ENCODE peak calls at places on chromosomes 11 and 22, in four cellular contexts. N is HepG2, Y is K562, Z is GM12878. J is an unnamed sample.

GRCh38 chr22:17106785-17107546 is 14.2 kb downstream of the TMEM121B start:
- DNase-seq in Y (no peak), Z (no peak), N (no peak), J (no peak)

GRCh38 chr22:17418890-17419324 is 49.6 kb downstream of the CECR2 start:
- DNase-seq in Y (no peak), Z (no peak), N (no peak), J (no peak)

GRCh38 chr11:125777309-125777708 is 1.3 kb downstream of the PATE2 start:
- DNase-seq in Y (no peak), Z (no peak), N (no peak), J (no peak)

GRCh38 chr11:119373917-119374631 is 7.4 kb downstream of the USP2 start:
- DNase-seq in Z (no peak), Y (peak), N (peak), J (peak)

GRCh38 chr22:46542011-46542985 is 4.9 kb upstream of the CELSR1 start:
- DNase-seq in Y (peak), Z (peak), N (peak), J (peak)

GRCh38 chr11:34502949-34503348 is 10.6 kb downstream of the ELF5 start:
- DNase-seq in Z (no peak), N (no peak), Y (no peak), J (no peak)

GRCh38 chr22:44574057-44574456 is 76.0 kb upstream of the RTL6 start:
- DNase-seq in Z (no peak), N (no peak), Y (no peak), J (peak)

GRCh38 chr11:114218508-114218907 is 77.7 kb upstream of the NNMT start:
- DNase-seq in Y (no peak), Z (no peak), N (no peak), J (no peak)

GRCh38 chr22:45540122-45540521 is 37.4 kb downstream of the FBLN1 start:
- DNase-seq in N (no peak), Z (no peak), Y (no peak), J (no peak)

GRCh38 chr11:78039391-78039918 is 16.4 kb upstream of the KCTD14 start:
- DNase-seq in Z (no peak), Y (no peak), N (no peak), J (no peak)

GRCh38 chr11:3644817-3645235 is at the start of gene ART1:
- DNase-seq in Y (peak), N (no peak), Z (no peak), J (peak)

GRCh38 chr22:24423519-24424000 is 3.8 kb upstream of the ADORA2A start:
- DNase-seq in Y (peak), N (no peak), Z (no peak), J (peak)

GRCh38 chr11:133403900-133404299 is 128.4 kb downstream of the OPCML start:
- DNase-seq in Z (no peak), Y (peak), N (no peak), J (no peak)

GRCh38 chr11:117824571-117825537 is at the start of gene FXYD2:
- DNase-seq in Y (no peak), N (no peak), Z (no peak), J (no peak)

GRCh38 chr11:122422707-122423106 is 232.8 kb upstream of the UBASH3B start:
- DNase-seq in N (no peak), Z (no peak), Y (no peak), J (peak)

GRCh38 chr11:88326112-88326511 is 11.4 kb downstream of the CTSC start:
- DNase-seq in N (no peak), Z (no peak), Y (no peak), J (no peak)

GRCh38 chr11:134633276-134633675 is 221.2 kb upstream of the B3GAT1 start:
- DNase-seq in N (no peak), Y (no peak), Z (no peak), J (no peak)

GRCh38 chr22:50467341-50467740 is 7.5 kb downstream of the SBF1 start:
- DNase-seq in Z (no peak), Y (no peak), N (no peak), J (no peak)

GRCh38 chr22:38262051-38262795 is 10.6 kb downstream of the TMEM184B start:
- DNase-seq in Y (peak), Z (no peak), N (peak), J (no peak)
- TF ChIP-seq SMC3 in Y (peak), Z (peak), N (peak), J (peak)

GRCh38 chr11:75925785-75926164 is 110.8 kb downstream of the UVRAG start:
- DNase-seq in Z (no peak), Y (no peak), N (no peak), J (no peak)
- TF ChIP-seq MYC in Z (no peak), Y (no peak), N (no peak), J (no peak)

GRCh38 chr11:8561461-8561860 is 32.6 kb downstream of the STK33 start:
- DNase-seq in Y (no peak), Z (no peak), N (no peak), J (no peak)

DNA sequence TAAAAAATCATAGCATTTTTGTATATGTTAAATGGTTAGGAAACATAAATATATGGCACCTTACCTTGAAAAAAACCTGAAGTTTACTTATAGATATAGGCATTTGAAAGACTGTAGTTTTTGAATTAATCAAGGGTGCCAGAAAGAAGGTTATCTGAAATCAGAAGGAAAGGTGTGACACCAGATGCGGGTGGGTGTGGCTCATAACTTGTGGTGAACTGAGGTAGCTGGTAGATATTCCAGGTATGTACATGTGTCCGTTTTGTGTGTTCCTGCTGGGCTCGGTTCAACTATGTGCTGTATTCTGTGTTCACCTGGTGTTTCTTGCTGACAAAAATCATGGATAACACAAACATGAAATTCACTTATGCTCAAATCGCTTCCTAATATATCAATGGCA is 35.6 kb downstream of the STK33 start:
- DNase-seq in Y (no peak), N (no peak), Z (no peak), J (no peak)
- TF ChIP-seq SMC3 in Y (no peak), N (no peak), Z (no peak), J (no peak)

DNA sequence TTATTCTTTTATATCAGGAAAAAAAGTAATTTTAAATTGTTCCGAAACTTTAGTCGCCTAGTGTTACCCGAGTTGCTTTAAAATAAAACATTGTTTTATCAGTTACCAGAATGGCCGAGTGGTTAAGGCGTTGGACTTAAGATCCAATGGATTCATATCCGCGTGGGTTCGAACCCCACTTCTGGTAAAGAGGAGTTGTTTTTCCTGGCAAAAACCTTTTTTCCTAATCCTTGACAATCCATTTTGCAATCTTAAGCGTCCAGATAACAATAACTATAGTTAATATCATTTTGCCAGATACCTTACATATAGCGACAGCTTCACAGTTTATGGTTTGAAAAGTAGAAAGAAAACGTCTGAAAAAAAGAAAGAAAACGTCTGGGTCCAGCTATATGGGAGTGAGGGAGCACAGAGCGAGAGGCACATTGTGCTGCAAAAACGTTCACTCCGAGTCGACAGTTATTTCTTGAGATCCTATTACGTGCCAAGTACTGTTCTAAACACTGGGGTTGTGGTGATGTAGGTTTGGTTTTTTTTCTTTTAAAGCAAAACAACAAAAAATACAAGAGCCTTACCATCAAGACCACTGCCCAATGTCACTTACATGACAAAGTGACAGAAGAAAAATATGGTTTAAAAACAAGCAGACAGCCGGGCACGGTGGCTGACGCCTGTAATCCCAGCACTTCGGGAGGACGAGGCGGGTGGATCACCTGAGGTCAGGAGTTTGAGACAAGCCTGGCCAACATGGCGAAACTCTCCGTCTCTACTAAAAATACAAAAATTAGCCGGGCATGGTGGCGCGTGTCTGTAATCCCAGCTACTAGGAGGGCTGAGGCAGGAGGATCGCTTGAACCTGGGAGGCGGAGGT is 40.5 kb downstream of the OR4D9 start:
- DNase-seq in N (peak), Z (no peak), Y (peak), J (no peak)
- TF ChIP-seq MYC in N (no peak), Z (no peak), Y (no peak), J (no peak)

GRCh38 chr22:48358886-48359612 is 1468.6 kb downstream of the BRD1 start:
- DNase-seq in Z (no peak), N (no peak), Y (no peak), J (no peak)
- TF ChIP-seq SMC3 in Z (no peak), N (no peak), Y (no peak), J (no peak)

GRCh38 chr11:13661074-13661623 is 7.3 kb upstream of the FAR1 start:
- DNase-seq in N (no peak), Z (no peak), Y (no peak), J (no peak)

GRCh38 chr11:13667245-13667644 is 1.2 kb upstream of the FAR1 start:
- DNase-seq in Z (no peak), Y (no peak), N (no peak), J (no peak)

GRCh38 chr11:13666708-13667107 is 1.8 kb upstream of the FAR1 start:
- DNase-seq in Y (no peak), Z (no peak), N (no peak), J (no peak)

GRCh38 chr11:13663631-13664071 is 4.8 kb upstream of the FAR1 start:
- DNase-seq in Z (no peak), Y (no peak), N (no peak), J (no peak)

GRCh38 chr11:13664351-13664750 is 4.1 kb upstream of the FAR1 start:
- DNase-seq in Z (no peak), Y (no peak), N (no peak), J (no peak)
- TF ChIP-seq MYC in Z (no peak), Y (no peak), N (no peak), J (no peak)

GRCh38 chr11:57323503-57324153 is 1.1 kb downstream of the TNKS1BP1 start:
- DNase-seq in N (no peak), Z (no peak), Y (no peak), J (peak)

GRCh38 chr11:57322881-57323467 is 1.8 kb downstream of the TNKS1BP1 start:
- DNase-seq in Y (no peak), Z (no peak), N (no peak), J (no peak)

GRCh38 chr11:57321388-57321995 is 3.3 kb downstream of the TNKS1BP1 start:
- DNase-seq in Z (no peak), Y (peak), N (no peak), J (peak)

GRCh38 chr11:57320719-57321387 is 3.9 kb downstream of the TNKS1BP1 start:
- DNase-seq in Y (no peak), N (peak), Z (no peak), J (no peak)

GRCh38 chr11:57321996-57322880 is 2.5 kb downstream of the TNKS1BP1 start:
- DNase-seq in Y (peak), Z (no peak), N (peak), J (peak)
- TF ChIP-seq SMC3 in Y (no peak), Z (no peak), N (no peak), J (no peak)

DNA sequence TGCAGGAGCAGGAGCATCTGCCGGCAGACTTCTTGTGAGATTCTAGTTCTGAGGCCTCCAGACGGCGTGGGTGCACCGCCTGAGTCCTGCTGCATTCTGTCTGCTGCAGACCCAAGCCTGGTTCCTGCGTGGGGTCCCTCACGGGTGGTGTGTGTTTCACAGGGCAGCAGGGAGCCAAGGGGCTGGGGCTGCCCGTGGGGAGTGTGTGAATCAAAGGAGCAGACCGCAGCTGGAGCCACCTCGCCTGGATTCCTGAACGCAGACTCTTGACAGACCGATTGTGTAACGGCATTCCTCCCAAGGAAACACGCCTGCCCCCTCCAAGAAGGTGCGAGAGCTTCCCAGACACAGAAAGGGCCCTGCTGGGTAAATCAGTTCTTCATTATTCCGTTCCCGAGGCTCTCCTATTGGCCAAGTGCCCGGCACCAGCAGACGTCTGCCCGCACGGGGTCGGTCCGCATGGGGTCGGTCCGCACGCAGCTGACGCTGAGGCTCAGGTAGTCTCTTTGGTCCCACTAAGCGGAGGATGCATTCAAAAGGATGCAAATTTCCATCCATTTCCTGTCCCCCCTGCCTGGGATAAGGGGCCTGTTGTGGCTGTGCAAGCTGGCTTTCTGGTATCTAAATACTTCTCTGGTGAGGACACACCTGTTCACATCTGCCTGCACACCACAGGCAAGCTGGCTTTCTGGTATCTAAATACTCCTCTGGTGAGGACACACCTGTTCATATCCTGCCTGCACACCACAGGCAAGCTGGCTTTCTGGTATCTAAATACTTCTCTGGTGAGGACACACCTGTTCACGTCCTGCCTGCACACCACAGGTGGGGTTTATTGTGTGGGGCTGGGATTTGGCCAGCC is 44.1 kb upstream of the MYEOV start:
- DNase-seq in Y (no peak), N (no peak), Z (no peak), J (no peak)
- TF ChIP-seq MYC in Y (no peak), N (no peak), Z (no peak), J (no peak)

J was measured in A549.